ENCODE peak calls at places on chromosomes 7 and 10, in five cellular contexts. M is CD4-positive, CD25-positive, alpha-beta regulatory T cell; O is cardiac muscle cell; L is AG04450; N is A549. W is an unnamed sample.

GRCh38 chr7:148337566-148337965 is 253.0 kb upstream of the C7orf33 start:
- DNase-seq in M (no peak), O (no peak), L (no peak), N (no peak), W (no peak)

GRCh38 chr7:55641811-55642210 is 69.5 kb upstream of the VOPP1 start:
- DNase-seq in M (peak), O (no peak), L (no peak), N (no peak), W (peak)

GRCh38 chr10:131891929-131892816 is 8.6 kb upstream of the PPP2R2D start:
- DNase-seq in M (no peak), O (no peak), L (no peak), N (no peak), W (no peak)

GRCh38 chr7:134693256-134693655 is 46.6 kb downstream of the BPGM start:
- DNase-seq in M (peak), O (no peak), L (peak), N (no peak), W (no peak)

GRCh38 chr7:128830231-128831177 is at the start of gene FLNC:
- DNase-seq in M (peak), O (peak), L (no peak), N (no peak), W (peak)

GRCh38 chr7:142770720-142771352 is at the start of gene PRSS2:
- DNase-seq in M (no peak), O (no peak), L (no peak), N (no peak), W (no peak)

GRCh38 chr7:12987238-12987637 is 299.8 kb downstream of the ARL4A start:
- DNase-seq in M (no peak), O (no peak), L (no peak), N (no peak), W (no peak)

GRCh38 chr10:132376394-132376851 is 20.6 kb upstream of the PWWP2B start:
- DNase-seq in M (no peak), O (no peak), L (no peak), N (no peak), W (no peak)

GRCh38 chr7:112939589-112940313 is 146.9 kb downstream of the GPR85 start:
- DNase-seq in M (peak), O (peak), L (peak), N (peak), W (peak)
- H3K27ac ChIP-seq in M (peak), O (peak), L (peak), N (peak), W (peak)

GRCh38 chr7:15839415-15840100 is 153.1 kb upstream of the MEOX2 start:
- DNase-seq in M (no peak), O (peak), L (no peak), N (no peak), W (no peak)
- H3K27ac ChIP-seq in M (no peak), O (no peak), L (no peak), N (no peak), W (no peak)

DNA sequence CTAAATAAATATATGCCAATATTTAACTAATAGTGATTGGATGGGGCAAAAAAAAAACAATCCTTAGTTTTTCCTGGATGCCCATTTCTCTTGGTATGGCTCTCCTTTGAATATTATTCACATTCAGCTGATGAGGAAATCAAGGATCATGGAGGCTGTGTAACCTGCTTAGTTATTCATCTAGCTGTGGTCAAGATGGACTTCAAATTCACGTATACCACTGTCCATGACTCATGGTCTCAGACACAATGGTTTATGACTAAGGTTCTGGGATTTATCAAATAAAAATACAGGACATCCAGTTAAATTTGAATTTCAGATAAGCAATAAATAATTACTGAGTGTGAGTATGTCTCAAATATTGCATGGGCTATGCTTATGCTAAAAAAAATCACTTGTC is 191.5 kb upstream of the CELF2 start:
- DNase-seq in M (no peak), O (no peak), L (peak), N (no peak), W (no peak)
- H3K27ac ChIP-seq in M (no peak), O (no peak), L (no peak), N (no peak), W (no peak)

DNA sequence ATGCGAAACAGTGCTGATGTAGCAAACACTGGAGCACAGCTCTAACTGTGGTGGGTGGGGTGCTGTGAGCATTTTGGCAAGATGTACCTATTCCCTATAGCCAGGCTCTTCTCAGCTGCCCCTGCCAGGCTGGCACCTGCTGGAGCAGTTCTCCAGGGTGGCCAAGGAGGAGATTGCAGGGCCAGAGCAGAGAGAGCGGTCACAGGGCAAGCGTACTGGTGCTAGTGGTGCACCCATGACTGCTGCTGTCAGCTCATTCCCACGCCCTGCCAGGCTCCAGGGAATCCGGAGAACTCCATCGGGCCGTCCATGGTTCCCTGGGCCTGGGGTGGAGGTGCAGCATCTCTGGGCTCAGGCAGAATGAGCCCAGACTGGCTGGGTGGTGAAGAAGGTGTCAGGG is 2.1 kb downstream of the COL13A1 start:
- DNase-seq in M (no peak), O (no peak), L (no peak), N (no peak), W (no peak)
- H3K27ac ChIP-seq in M (no peak), O (no peak), L (no peak), N (no peak), W (no peak)

GRCh38 chr7:4245866-4246470 is 436.1 kb upstream of the FOXK1 start:
- DNase-seq in M (no peak), O (no peak), L (no peak), N (no peak), W (no peak)
- H3K27ac ChIP-seq in M (no peak), O (no peak), L (no peak), N (no peak), W (no peak)

DNA sequence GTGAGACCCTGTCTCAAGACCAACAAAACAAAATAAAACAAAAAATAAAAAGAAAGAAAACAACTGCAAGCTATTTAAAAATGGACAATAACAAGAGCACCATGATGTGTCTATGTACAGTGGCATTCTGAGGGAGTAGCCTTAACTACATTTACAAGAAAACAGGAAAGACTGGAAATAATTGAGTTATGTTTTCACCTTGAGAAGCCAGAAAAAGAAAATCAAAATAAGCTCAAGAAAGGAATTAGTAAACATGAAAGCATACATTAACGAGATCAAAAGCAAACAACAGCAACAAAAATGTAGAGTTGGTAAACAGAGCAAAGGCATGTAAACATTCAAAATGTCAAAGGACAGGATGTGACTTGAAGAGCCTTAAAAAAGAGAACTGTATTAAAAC is 36.7 kb downstream of the TEX36 start:
- DNase-seq in M (no peak), O (no peak), L (no peak), N (no peak), W (no peak)
- H3K27ac ChIP-seq in M (no peak), O (no peak), L (no peak), N (no peak), W (no peak)

GRCh38 chr7:90621130-90621891 is 25.2 kb downstream of the CDK14 start:
- DNase-seq in M (no peak), O (no peak), L (no peak), N (no peak), W (no peak)
- H3K27ac ChIP-seq in M (no peak), O (peak), L (no peak), N (no peak), W (no peak)